ENCODE peak calls at places on chromosomes 5 and 9, in six cellular contexts. S is AG08395, V is DMS 273 treated with DMSO at 0.1 percent for 48 hours, P is fibroblast of mammary gland, J is frontal cortex, U is posterior cingulate gyrus. A is an unnamed sample.

GRCh38 chr5:132653716-132654115 is 4.3 kb upstream of the IL13 start:
- DNase-seq in U (no peak), V (peak), P (no peak), S (no peak), J (no peak), A (no peak)

GRCh38 chr9:123282343-123283047 is 14.1 kb upstream of the STRBP start:
- DNase-seq in V (peak), S (no peak), J (no peak), P (peak), U (no peak), A (no peak)

GRCh38 chr5:150175536-150175935 is 9.0 kb downstream of the CDX1 start:
- DNase-seq in P (peak), J (no peak), S (peak), U (no peak), V (no peak), A (no peak)

GRCh38 chr5:64594601-64595518 is 89.0 kb downstream of the RGS7BP start:
- DNase-seq in S (no peak), J (no peak), U (peak), V (peak), P (no peak), A (no peak)

GRCh38 chr9:78982849-78983248 is 588.9 kb upstream of the TLE4 start:
- DNase-seq in S (no peak), V (no peak), P (peak), J (no peak), U (no peak), A (no peak)

GRCh38 chr5:68251804-68252648 is 36.5 kb downstream of the PIK3R1 start:
- DNase-seq in S (no peak), V (no peak), J (no peak), U (peak), P (peak), A (no peak)

GRCh38 chr5:54703091-54703490 is 185.5 kb downstream of the SNX18 start:
- DNase-seq in P (peak), J (no peak), S (peak), U (no peak), V (no peak), A (no peak)

GRCh38 chr9:109232449-109232848 is 65.4 kb upstream of the FRRS1L start:
- DNase-seq in P (peak), V (no peak), S (peak), J (no peak), U (no peak), A (no peak)

GRCh38 chr9:93071464-93071863 is 13.0 kb downstream of the SUSD3 start:
- DNase-seq in U (no peak), J (no peak), V (peak), S (peak), P (peak), A (no peak)

GRCh38 chr9:68653141-68653595 is 51.9 kb upstream of the PIP5K1B start:
- DNase-seq in U (no peak), S (no peak), P (no peak), V (no peak), J (no peak), A (no peak)

GRCh38 chr9:112121633-112122032 is 53.5 kb downstream of the SUSD1 start:
- DNase-seq in P (no peak), J (no peak), S (no peak), U (no peak), V (no peak), A (no peak)

GRCh38 chr5:175378444-175379028 is 65.4 kb downstream of the DRD1 start:
- DNase-seq in U (no peak), V (no peak), J (no peak), P (peak), S (peak), A (no peak)

GRCh38 chr5:153222956-153223355 is 267.5 kb upstream of the GRIA1 start:
- DNase-seq in S (no peak), U (no peak), P (peak), V (no peak), J (no peak), A (no peak)

GRCh38 chr9:7165350-7165937 is 407.7 kb downstream of the KDM4C start:
- DNase-seq in J (no peak), S (no peak), V (no peak), P (no peak), U (no peak), A (no peak)

GRCh38 chr5:176178789-176179188 is 59.4 kb upstream of the SIMC1 start:
- DNase-seq in U (no peak), P (no peak), S (no peak), V (no peak), J (no peak), A (no peak)

GRCh38 chr5:80644900-80645299 is 9.6 kb upstream of the MSH3 start:
- DNase-seq in P (no peak), J (no peak), S (no peak), U (no peak), V (no peak), A (no peak)

GRCh38 chr5:10351882-10352395 is 1.6 kb upstream of the MARCHF6 start:
- DNase-seq in J (no peak), P (no peak), U (no peak), V (no peak), S (no peak), A (no peak)

GRCh38 chr5:135008981-135009735 is 24.9 kb downstream of the PITX1 start:
- DNase-seq in S (no peak), V (no peak), U (peak), J (no peak), P (no peak), A (no peak)

GRCh38 chr5:135329101-135329912 is 69.7 kb downstream of the MACROH2A1 start:
- DNase-seq in J (no peak), S (no peak), V (no peak), U (peak), P (no peak), A (no peak)

GRCh38 chr5:139653616-139654015 is 5.5 kb downstream of the CXXC5 start:
- DNase-seq in J (no peak), P (no peak), U (no peak), V (no peak), S (no peak), A (no peak)

GRCh38 chr9:137369911-137370630 is 52.9 kb downstream of the EXD3 start:
- DNase-seq in V (no peak), P (no peak), U (peak), S (no peak), J (no peak), A (no peak)

GRCh38 chr9:127123239-127123935 is 952 bp upstream of the ANGPTL2 start:
- DNase-seq in P (no peak), S (no peak), U (no peak), V (no peak), J (no peak), A (no peak)

GRCh38 chr5:95823738-95824609 is 1.4 kb upstream of the GLRX start:
- DNase-seq in J (no peak), P (peak), V (no peak), S (peak), U (no peak), A (no peak)

GRCh38 chr5:154273028-154273617 is 82.6 kb downstream of the GALNT10 start:
- DNase-seq in U (peak), V (no peak), P (peak), J (no peak), S (peak), A (no peak)

GRCh38 chr9:104991144-104991953 is 63.4 kb upstream of the ABCA1 start:
- DNase-seq in U (peak), P (peak), J (peak), S (peak), V (peak), A (peak)

GRCh38 chr9:70865471-70865870 is 255.9 kb downstream of the TRPM3 start:
- DNase-seq in J (no peak), U (no peak), P (peak), S (no peak), V (no peak), A (no peak)

GRCh38 chr5:29805804-29806203 is 1387.7 kb upstream of the CDH6 start:
- DNase-seq in U (no peak), J (no peak), S (no peak), P (no peak), V (no peak), A (no peak)

A was measured in activated gamma-delta T cell.